ENCODE peak calls at places on chromosome 9, in four cellular contexts. Z is MCF 10A, I is prostate gland, L is D721Med. B is an unnamed sample.

GRCh38 chr9:76905984-76906861 is at the start of gene PRUNE2:
- DNase-seq in I (peak), Z (peak), L (no peak), B (peak)

GRCh38 chr9:10045598-10045997 is 567.2 kb downstream of the PTPRD start:
- DNase-seq in L (no peak), Z (peak), I (no peak), B (no peak)

GRCh38 chr9:110282023-110282766 is 25.9 kb upstream of the TXN start:
- DNase-seq in Z (no peak), I (no peak), L (no peak), B (no peak)

GRCh38 chr9:81625969-81626368 is 63.4 kb downstream of the TLE1 start:
- DNase-seq in Z (no peak), L (no peak), I (no peak), B (no peak)

GRCh38 chr9:13410566-13411031 is 131.1 kb upstream of the MPDZ start:
- DNase-seq in Z (peak), L (no peak), I (peak), B (no peak)

GRCh38 chr9:69168709-69169217 is 5.3 kb upstream of the TJP2 start:
- DNase-seq in Z (peak), L (no peak), I (peak), B (peak)

GRCh38 chr9:73176450-73176875 is 24.8 kb downstream of the ANXA1 start:
- DNase-seq in Z (peak), I (no peak), L (no peak), B (no peak)

GRCh38 chr9:19409406-19410194 is 791 bp downstream of the ACER2 start:
- DNase-seq in I (peak), Z (peak), L (no peak), B (peak)

GRCh38 chr9:109627042-109627441 is 128.9 kb upstream of the PTPN3 start:
- DNase-seq in L (no peak), Z (no peak), I (no peak), B (no peak)

GRCh38 chr9:131732061-131732526 is 7.8 kb downstream of the RAPGEF1 start:
- DNase-seq in I (peak), L (no peak), Z (peak), B (no peak)

GRCh38 chr9:101860920-101861319 is 122.5 kb upstream of the GRIN3A start:
- DNase-seq in L (no peak), I (no peak), Z (no peak), B (no peak)

GRCh38 chr9:133782157-133783130 is 44.3 kb upstream of the SARDH start:
- DNase-seq in I (peak), Z (peak), L (peak), B (peak)

GRCh38 chr9:93686127-93686879 is 109.9 kb downstream of the PHF2 start:
- DNase-seq in L (no peak), I (no peak), Z (no peak), B (peak)

GRCh38 chr9:112166176-112167140 is 8.6 kb downstream of the SUSD1 start:
- DNase-seq in Z (peak), L (no peak), I (no peak), B (no peak)

GRCh38 chr9:92774274-92774673 is 9.6 kb upstream of the BICD2 start:
- DNase-seq in Z (peak), I (no peak), L (no peak), B (no peak)

GRCh38 chr9:22008662-22009562 is at the start of gene CDKN2B:
- DNase-seq in Z (no peak), L (peak), I (peak), B (peak)

GRCh38 chr9:68872026-68872501 is 141.8 kb downstream of the PRKACG start:
- DNase-seq in Z (no peak), L (no peak), I (no peak), B (no peak)

GRCh38 chr9:134324359-134325095 is 1.7 kb upstream of the RXRA start:
- DNase-seq in Z (peak), L (no peak), I (no peak), B (no peak)

GRCh38 chr9:69176446-69177135 is 2.5 kb downstream of the TJP2 start:
- DNase-seq in I (no peak), L (no peak), Z (peak), B (no peak)

GRCh38 chr9:136059851-136060670 is 35.0 kb downstream of the NACC2 start:
- DNase-seq in I (no peak), L (no peak), Z (peak), B (no peak)

GRCh38 chr9:122126340-122127333 is 32.9 kb downstream of the NDUFA8 start:
- DNase-seq in Z (no peak), I (no peak), L (no peak), B (no peak)
- TF ChIP-seq CTCF in Z (no peak), I (no peak), L (no peak), B (no peak)

GRCh38 chr9:36911037-36911436 is 123.0 kb downstream of the PAX5 start:
- DNase-seq in Z (no peak), I (no peak), L (no peak), B (no peak)
- TF ChIP-seq CTCF in Z (no peak), I (no peak), L (no peak), B (no peak)

GRCh38 chr9:14433841-14434511 is 120.0 kb upstream of the NFIB start:
- DNase-seq in Z (peak), I (no peak), L (no peak), B (no peak)
- TF ChIP-seq CTCF in Z (peak), I (no peak), L (peak), B (peak)

GRCh38 chr9:137175345-137175961 is 3.6 kb upstream of the TMEM210 start:
- DNase-seq in Z (no peak), I (no peak), L (no peak), B (no peak)
- TF ChIP-seq CTCF in Z (no peak), I (no peak), L (peak), B (peak)

GRCh38 chr9:99366601-99367000 is 144.5 kb downstream of the SEC61B start:
- DNase-seq in L (no peak), I (no peak), Z (no peak), B (no peak)

GRCh38 chr9:99363509-99363908 is 141.4 kb downstream of the SEC61B start:
- DNase-seq in L (no peak), Z (no peak), I (no peak), B (no peak)

GRCh38 chr9:99366183-99366582 is 144.1 kb downstream of the SEC61B start:
- DNase-seq in L (no peak), Z (no peak), I (no peak), B (no peak)

GRCh38 chr9:99362317-99362716 is 140.2 kb downstream of the SEC61B start:
- DNase-seq in L (no peak), I (no peak), Z (no peak), B (no peak)

GRCh38 chr9:99365233-99365980 is 143.3 kb downstream of the SEC61B start:
- DNase-seq in I (no peak), Z (peak), L (no peak), B (no peak)
- TF ChIP-seq CTCF in I (no peak), Z (no peak), L (no peak), B (no peak)

DNA sequence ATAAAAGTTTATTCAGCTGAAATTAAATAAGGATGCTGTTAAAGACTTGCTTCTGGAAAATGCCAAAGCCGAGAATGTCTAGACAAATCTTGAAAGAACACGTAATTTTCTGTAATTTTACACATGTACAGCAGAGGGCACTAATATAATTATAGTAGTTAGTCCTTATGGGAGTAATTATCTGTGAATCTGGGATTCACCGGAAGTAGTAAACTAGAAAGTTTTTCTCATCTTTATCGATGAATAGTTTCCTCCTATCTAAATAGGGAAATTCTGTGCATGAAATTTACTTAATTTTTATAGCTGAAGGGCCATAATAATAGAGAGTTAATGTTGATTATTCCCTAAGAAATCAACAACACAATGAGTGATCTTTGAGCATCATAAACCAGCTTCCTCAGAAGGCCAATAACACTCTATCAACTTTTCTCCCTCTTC is 18.4 kb upstream of the CNTLN start:
- DNase-seq in Z (peak), I (no peak), L (no peak), B (no peak)
- TF ChIP-seq CTCF in Z (peak), I (no peak), L (peak), B (peak)